ENCODE peak calls at places on chromosomes 1 and 21, in five cellular contexts. E is K562, Z is H1, O is IMR-90, K is HepG2. R is an unnamed sample.

GRCh38 chr1:89065077-89065868 is at the start of gene GBP1:
- DNase-seq in K (peak), E (no peak), O (peak), Z (no peak), R (no peak)

GRCh38 chr1:1680912-1681273 is 11.7 kb downstream of the SLC35E2B start:
- DNase-seq in Z (no peak), E (peak), O (no peak), K (peak), R (no peak)

GRCh38 chr1:245546875-245547274 is 392.1 kb downstream of the KIF26B start:
- DNase-seq in O (no peak), K (no peak), E (no peak), Z (no peak), R (no peak)

GRCh38 chr21:41836166-41837015 is 42.8 kb downstream of the PRDM15 start:
- DNase-seq in Z (no peak), E (no peak), K (no peak), O (no peak), R (no peak)

GRCh38 chr1:116741781-116742565 is 12.3 kb upstream of the CD2 start:
- DNase-seq in K (no peak), E (no peak), O (no peak), Z (no peak), R (no peak)

GRCh38 chr1:115761601-115762302 is 6.8 kb downstream of the CASQ2 start:
- DNase-seq in K (no peak), O (no peak), Z (no peak), E (no peak), R (no peak)

GRCh38 chr1:173148971-173149370 is 58.2 kb downstream of the TNFSF4 start:
- DNase-seq in K (no peak), E (no peak), O (peak), Z (no peak), R (no peak)

GRCh38 chr1:20609541-20609940 is 20.6 kb downstream of the CDA start:
- DNase-seq in E (no peak), K (no peak), O (no peak), Z (no peak), R (no peak)

GRCh38 chr1:9780554-9781110 is 43.1 kb downstream of the CLSTN1 start:
- DNase-seq in Z (no peak), K (no peak), O (no peak), E (no peak), R (no peak)

GRCh38 chr21:40717008-40717407 is 129.9 kb downstream of the DSCAM start:
- DNase-seq in K (no peak), Z (no peak), E (no peak), O (no peak), R (no peak)

GRCh38 chr1:230917284-230918135 is 49.2 kb upstream of the C1orf198 start:
- DNase-seq in O (peak), E (peak), K (peak), Z (peak), R (peak)
- TF ChIP-seq CEBPB in O (no peak), E (no peak), K (no peak), Z (no peak), R (no peak)

GRCh38 chr1:243434594-243434993 is 178.8 kb downstream of the SDCCAG8 start:
- DNase-seq in Z (no peak), O (peak), K (no peak), E (no peak), R (no peak)

GRCh38 chr1:243435824-243436223 is 180.0 kb downstream of the SDCCAG8 start:
- DNase-seq in O (no peak), E (no peak), Z (no peak), K (no peak), R (no peak)

GRCh38 chr1:243440406-243440805 is 184.6 kb downstream of the SDCCAG8 start:
- DNase-seq in E (no peak), O (no peak), Z (peak), K (no peak), R (no peak)

GRCh38 chr1:243441601-243442000 is 185.8 kb downstream of the SDCCAG8 start:
- DNase-seq in O (no peak), E (no peak), K (no peak), Z (no peak), R (no peak)

GRCh38 chr1:243438815-243439214 is 183.0 kb downstream of the SDCCAG8 start:
- DNase-seq in K (no peak), E (no peak), O (peak), Z (no peak), R (no peak)
- TF ChIP-seq MAFK in K (no peak), E (no peak), O (no peak), Z (no peak), R (no peak)

GRCh38 chr1:199512037-199512710 is 515.3 kb upstream of the NR5A2 start:
- DNase-seq in Z (no peak), O (no peak), K (no peak), E (no peak), R (no peak)

GRCh38 chr1:199510314-199510713 is 517.2 kb upstream of the NR5A2 start:
- DNase-seq in Z (no peak), K (no peak), O (no peak), E (no peak), R (no peak)

DNA sequence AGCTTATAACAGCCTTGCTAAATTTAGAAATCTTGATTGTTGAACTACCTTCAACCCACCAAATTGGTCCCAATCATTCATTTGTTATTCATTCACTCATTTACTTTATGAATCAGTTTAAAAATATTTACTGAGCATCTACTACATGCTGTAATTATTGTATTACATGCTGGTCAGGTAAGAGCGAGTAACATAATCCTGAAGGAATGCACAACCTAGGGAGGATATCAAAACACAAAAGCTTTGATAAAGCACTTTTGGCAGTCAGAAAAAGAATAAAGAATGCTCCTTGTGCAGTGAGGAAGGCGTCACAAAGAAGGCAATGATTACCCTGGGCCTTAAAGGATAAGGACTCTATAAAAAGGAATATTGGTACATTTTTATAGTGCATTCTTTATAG is 518.9 kb upstream of the NR5A2 start:
- DNase-seq in O (no peak), K (no peak), E (no peak), Z (no peak), R (no peak)
- TF ChIP-seq CEBPB in O (no peak), K (no peak), E (no peak), Z (no peak), R (no peak)

GRCh38 chr1:188825471-188825870 is 1652.2 kb downstream of the BRINP3 start:
- DNase-seq in O (peak), Z (no peak), K (no peak), E (no peak), R (no peak)

GRCh38 chr1:188817814-188818213 is 1659.8 kb downstream of the BRINP3 start:
- DNase-seq in K (no peak), Z (no peak), E (no peak), O (no peak), R (no peak)

GRCh38 chr1:188826800-188827199 is 1650.9 kb downstream of the BRINP3 start:
- DNase-seq in Z (no peak), E (no peak), K (no peak), O (no peak), R (no peak)

GRCh38 chr1:188822248-188822647 is 1655.4 kb downstream of the BRINP3 start:
- DNase-seq in K (no peak), E (no peak), O (peak), Z (no peak), R (no peak)
- TF ChIP-seq MAFK in K (no peak), E (no peak), O (no peak), Z (no peak), R (no peak)

GRCh38 chr1:2962061-2962460 is 59.2 kb upstream of the ACTRT2 start:
- DNase-seq in O (no peak), K (no peak), E (no peak), Z (no peak), R (no peak)
- TF ChIP-seq CEBPB in O (no peak), K (no peak), E (no peak), Z (no peak), R (no peak)

GRCh38 chr1:37932759-37933158 is 14.1 kb downstream of the INPP5B start:
- DNase-seq in Z (no peak), E (peak), K (no peak), O (peak), R (peak)
- TF ChIP-seq MAFK in Z (no peak), E (no peak), K (no peak), O (no peak), R (no peak)

DNA sequence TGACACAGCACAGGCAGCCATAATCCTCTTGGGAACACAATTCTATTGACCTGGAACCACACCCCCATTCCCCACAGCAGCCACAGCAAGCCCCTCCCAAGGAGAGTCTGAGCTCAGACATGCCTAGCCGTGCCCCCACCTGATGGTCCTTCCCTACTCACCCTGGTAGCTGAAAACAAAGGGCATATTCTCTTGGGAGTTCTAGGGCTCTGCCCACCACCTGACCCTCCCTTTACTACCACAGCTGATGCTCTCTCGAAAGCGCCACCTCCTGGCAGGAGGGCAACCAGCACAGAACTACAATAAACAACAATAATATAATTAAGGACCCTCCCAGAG is 184.8 kb upstream of the COA6 start:
- DNase-seq in O (no peak), K (peak), E (no peak), Z (peak), R (peak)
- TF ChIP-seq CEBPB in O (no peak), K (no peak), E (no peak), Z (no peak), R (no peak)

DNA sequence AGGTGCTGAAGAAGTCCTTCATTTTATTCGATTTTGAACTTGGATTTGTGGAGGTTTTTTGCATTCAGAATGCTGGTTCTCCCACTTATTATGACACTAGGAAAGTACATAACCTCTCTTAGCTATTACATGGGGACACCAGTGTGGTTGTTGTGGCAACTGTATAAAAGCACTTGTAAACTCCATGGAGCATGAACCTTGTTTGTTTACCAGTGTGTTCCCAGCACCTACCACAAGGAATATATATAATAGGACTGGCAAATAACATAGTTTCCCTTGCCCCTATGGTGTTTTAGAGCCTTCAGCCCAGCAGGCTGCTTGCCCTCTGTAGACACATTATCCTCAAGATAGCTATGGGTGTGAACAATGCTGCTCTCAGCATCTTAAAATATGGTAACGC is 43.1 kb downstream of the RASSF5 start:
- DNase-seq in O (no peak), E (no peak), K (no peak), Z (no peak), R (no peak)
- TF ChIP-seq MAFK in O (no peak), E (no peak), K (no peak), Z (no peak), R (no peak)

R was measured in A549.